ENCODE peak calls at places on chromosomes 11 and 22, in nine cellular contexts. U is suprapubic skin; T is effector memory CD4-positive, alpha-beta T cell; A is GM23338; O is MM.1S; D is breast epithelium; R is upper lobe of right lung; Z is CD4-positive, alpha-beta memory T cell; P is H1. W is an unnamed sample.

GRCh38 chr11:63802637-63803414 is 10.4 kb upstream of the SPINDOC start:
- DNase-seq in U (no peak), T (no peak), A (no peak), O (no peak), D (no peak), R (no peak), Z (no peak), P (no peak), W (no peak)

GRCh38 chr11:114061053-114062049 is 1.8 kb downstream of the ZBTB16 start:
- DNase-seq in U (no peak), T (no peak), A (peak; percentile 37), O (no peak), D (no peak), R (peak; percentile 76), Z (no peak), P (no peak), W (peak; percentile 54)

GRCh38 chr11:14249121-14249963 is 109.6 kb downstream of the RRAS2 start:
- DNase-seq in U (peak; percentile 77), T (peak; percentile 23), A (peak; percentile 82), O (peak; percentile 57), D (peak; percentile 64), R (peak; percentile 74), Z (peak; percentile 66), P (no peak), W (peak; percentile 75)

GRCh38 chr11:132042296-132042695 is 671.9 kb downstream of the NTM start:
- DNase-seq in U (no peak), T (no peak), A (no peak), O (no peak), D (no peak), R (no peak), Z (no peak), P (no peak), W (no peak)

GRCh38 chr11:17595526-17596309 is 48.7 kb downstream of the OTOG start:
- DNase-seq in U (peak; percentile 39), T (no peak), A (no peak), O (no peak), D (peak; percentile 22), R (no peak), Z (no peak), P (no peak), W (peak; percentile 5)

GRCh38 chr11:112662554-112662953 is 298.7 kb upstream of the NCAM1 start:
- DNase-seq in U (no peak), T (no peak), A (no peak), O (no peak), D (no peak), R (no peak), Z (no peak), P (no peak), W (no peak)

GRCh38 chr11:130068986-130069683 is 559 bp upstream of the APLP2 start:
- DNase-seq in U (peak; percentile 89), T (peak; percentile 39), A (peak; percentile 67), O (peak; percentile 61), D (peak; percentile 76), R (peak; percentile 81), Z (no peak), P (no peak), W (no peak)

GRCh38 chr22:26428515-26429457 is at the start of gene ASPHD2:
- DNase-seq in U (peak; percentile 69), T (peak; percentile 78), A (peak; percentile 84), O (peak; percentile 80), D (no peak), R (peak; percentile 82), Z (peak; percentile 83), P (peak; percentile 9), W (peak; percentile 75)

GRCh38 chr11:28528217-28528616 is 420.0 kb downstream of the METTL15 start:
- DNase-seq in U (no peak), T (no peak), A (no peak), O (no peak), D (no peak), R (no peak), Z (no peak), P (no peak), W (no peak)

GRCh38 chr11:10899542-10899830 is 41.6 kb upstream of the ZBED5 start:
- DNase-seq in U (peak; percentile 83), T (no peak), A (no peak), O (no peak), D (no peak), R (peak; percentile 70), Z (no peak), P (no peak), W (peak; percentile 27)

GRCh38 chr22:43891360-43892182 is at the start of gene PNPLA5:
- DNase-seq in U (no peak), T (no peak), A (peak; percentile 90), O (no peak), D (no peak), R (peak; percentile 68), Z (no peak), P (no peak), W (no peak)

GRCh38 chr22:36386351-36386899 is 1.3 kb downstream of the MYH9 start:
- DNase-seq in U (no peak), T (no peak), A (no peak), O (peak; percentile 63), D (no peak), R (peak; percentile 79), Z (no peak), P (no peak), W (no peak)

GRCh38 chr11:134577801-134578200 is 165.8 kb upstream of the B3GAT1 start:
- DNase-seq in U (no peak), T (no peak), A (no peak), O (no peak), D (peak; percentile 30), R (no peak), Z (no peak), P (no peak), W (no peak)

GRCh38 chr11:134139303-134139872 is 70.5 kb downstream of the JAM3 start:
- DNase-seq in U (no peak), T (no peak), A (peak; percentile 18), O (no peak), D (no peak), R (no peak), Z (no peak), P (no peak), W (no peak)

GRCh38 chr11:57639321-57640067 is 10.2 kb downstream of the YPEL4 start:
- DNase-seq in U (no peak), T (no peak), A (peak; percentile 99), O (no peak), D (no peak), R (no peak), Z (no peak), P (peak; percentile 99), W (peak; percentile 55)

GRCh38 chr11:134224710-134225662 is 515 bp downstream of the VPS26B start:
- DNase-seq in U (peak; percentile 80), T (peak; percentile 30), A (peak; percentile 52), O (peak; percentile 76), D (peak; percentile 76), R (peak; percentile 80), Z (peak; percentile 49), P (no peak), W (peak; percentile 63)

GRCh38 chr22:31346733-31347250 is 646 bp upstream of the PATZ1 start:
- DNase-seq in U (peak; percentile 78), T (peak; percentile 21), A (peak; percentile 82), O (no peak), D (peak; percentile 78), R (peak; percentile 82), Z (peak; percentile 32), P (no peak), W (peak; percentile 74)

GRCh38 chr22:45552580-45553332 is 50.1 kb downstream of the FBLN1 start:
- DNase-seq in U (no peak), T (no peak), A (peak; percentile 73), O (no peak), D (no peak), R (peak; percentile 86), Z (no peak), P (no peak), W (peak; percentile 79)

GRCh38 chr11:35288817-35289541 is 130.4 kb downstream of the SLC1A2 start:
- DNase-seq in U (no peak), T (no peak), A (no peak), O (peak; percentile 35), D (no peak), R (no peak), Z (no peak), P (no peak), W (no peak)

GRCh38 chr11:132357811-132358572 is 987.6 kb downstream of the NTM start:
- DNase-seq in U (no peak), T (no peak), A (no peak), O (peak; percentile 95), D (no peak), R (no peak), Z (no peak), P (no peak), W (no peak)

GRCh38 chr11:78037056-78037455 is 14.0 kb upstream of the KCTD14 start:
- DNase-seq in U (no peak), T (no peak), A (no peak), O (no peak), D (no peak), R (peak; percentile 77), Z (no peak), P (no peak), W (no peak)
- H3K4me1 ChIP-seq in U (peaks cover 10% of the 10 kb centered on the region), T (no peaks in the 10 kb centered on the region), A (peaks cover 3% of the 10 kb centered on the region), O (peaks cover 3% of the 10 kb centered on the region), D (peaks cover 15% of the 10 kb centered on the region), R (peaks cover 17% of the 10 kb centered on the region), Z (peaks cover 10% of the 10 kb centered on the region), P (peaks cover 7% of the 10 kb centered on the region), W (peaks cover 6% of the 10 kb centered on the region)

DNA sequence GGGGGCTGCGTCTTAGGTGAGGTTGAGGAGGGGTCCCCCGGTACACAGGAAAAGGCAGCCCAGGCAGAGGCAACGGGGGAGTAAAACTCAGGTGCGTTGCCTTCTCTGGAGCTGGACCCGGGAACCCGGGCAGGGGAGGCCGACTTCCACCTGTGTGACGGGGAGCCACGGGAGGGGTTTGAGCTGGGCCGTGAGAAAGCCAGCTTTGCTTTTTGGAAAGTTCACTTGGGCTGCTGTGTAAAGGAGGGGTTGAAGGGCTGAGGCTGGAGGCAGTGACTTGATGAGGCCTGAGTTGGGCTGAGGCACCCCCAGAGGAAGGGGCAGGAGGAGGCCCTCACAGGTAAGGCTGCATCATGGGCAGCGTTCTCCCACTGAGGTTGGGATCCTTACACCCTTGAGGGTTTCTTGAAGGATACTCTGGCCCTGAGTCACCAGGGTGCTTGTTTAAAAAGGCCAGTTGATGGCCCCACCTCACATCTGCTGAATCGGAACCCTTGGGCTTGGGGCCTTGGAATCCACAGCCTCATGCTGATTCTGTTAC is 47.2 kb downstream of the CHRDL2 start:
- DNase-seq in U (peak; percentile 47), T (no peak), A (peak; percentile 16), O (no peak), D (no peak), R (peak; percentile 58), Z (no peak), P (no peak), W (peak; percentile 19)
- H3K4me1 ChIP-seq in U (peaks cover 12% of the 10 kb centered on the region), T (no peaks in the 10 kb centered on the region), A (no peaks in the 10 kb centered on the region), O (no peaks in the 10 kb centered on the region), D (peaks cover 13% of the 10 kb centered on the region), R (peaks cover 18% of the 10 kb centered on the region), Z (no peaks in the 10 kb centered on the region), P (peaks cover 8% of the 10 kb centered on the region), W (peaks cover 2% of the 10 kb centered on the region)

GRCh38 chr11:72781313-72782080 is 12.3 kb downstream of the STARD10 start:
- DNase-seq in U (no peak), T (peak; percentile 55), A (peak; percentile 66), O (peak; percentile 37), D (no peak), R (peak; percentile 80), Z (peak; percentile 67), P (no peak), W (peak; percentile 44)
- H3K4me1 ChIP-seq in U (peaks cover 50% of the 10 kb centered on the region), T (peaks cover 21% of the 10 kb centered on the region), A (peaks cover 10% of the 10 kb centered on the region), O (peaks cover 15% of the 10 kb centered on the region), D (peaks cover 22% of the 10 kb centered on the region), R (peaks cover 35% of the 10 kb centered on the region), Z (peaks cover 31% of the 10 kb centered on the region), P (peaks cover 19% of the 10 kb centered on the region), W (peaks cover 5% of the 10 kb centered on the region)

DNA sequence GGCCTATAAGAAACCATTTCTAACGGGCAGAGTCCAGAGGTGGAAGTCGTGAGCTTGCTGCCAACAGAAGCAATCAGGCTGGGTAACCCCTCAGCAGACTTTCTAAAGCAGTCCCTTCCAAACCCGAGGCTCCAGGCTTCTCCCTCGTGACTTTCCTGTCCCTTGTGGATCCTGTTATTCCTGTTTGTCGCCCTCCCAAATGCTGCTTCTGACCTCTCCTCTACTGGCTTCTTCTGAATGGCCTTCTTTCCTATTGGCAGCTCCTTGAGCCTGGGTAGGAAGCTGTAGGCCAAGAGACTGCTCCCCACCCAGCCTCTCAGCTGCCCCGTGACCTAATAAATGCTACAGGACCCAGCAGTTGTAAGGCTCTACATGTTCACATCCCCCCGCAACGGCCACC is 35.0 kb downstream of the MAFF start:
- DNase-seq in U (peak; percentile 65), T (no peak), A (no peak), O (no peak), D (no peak), R (no peak), Z (no peak), P (no peak), W (no peak)
- H3K4me1 ChIP-seq in U (peaks cover 58% of the 10 kb centered on the region), T (no peaks in the 10 kb centered on the region), A (peaks cover under 1% of the 10 kb centered on the region), O (peaks cover 6% of the 10 kb centered on the region), D (peaks cover 29% of the 10 kb centered on the region), R (peaks cover 50% of the 10 kb centered on the region), Z (no peaks in the 10 kb centered on the region), P (peaks cover 6% of the 10 kb centered on the region), W (peaks cover 12% of the 10 kb centered on the region)

W was measured in ovary.